ENCODE peak calls at places on chromosomes 12 and 14, in nine cellular contexts. H is esophagus squamous epithelium; Q is neural crest cell; V is COR-L47; N is brain pericyte; G is activated CD8-positive, alpha-beta memory T cell treated with anti-CD3 and anti-CD28 coated beads for 1 hour; D is activated naive CD8-positive, alpha-beta T cell treated with anti-CD3 and anti-CD28 coated beads, Interleukin-2, amount 50 U/mL, for 16 hours; Z is left ventricle myocardium inferior; P is osteocyte. E is an unnamed sample.

GRCh38 chr12:52182456-52182855 is 9.4 kb downstream of the KRT80 start:
- DNase-seq in Z (no peak), V (peak; percentile 64), D (no peak), Q (no peak), G (no peak), N (no peak), P (no peak), H (no peak), E (no peak)

GRCh38 chr12:6684609-6685008 is 4.6 kb downstream of the ZNF384 start:
- DNase-seq in V (peak; percentile 11), Q (peak; percentile 32), Z (no peak), N (no peak), D (peak; percentile 30), P (no peak), G (no peak), H (no peak), E (peak; percentile 60)

GRCh38 chr12:8589679-8590078 is 23.0 kb downstream of the AICDA start:
- DNase-seq in P (no peak), Q (no peak), V (no peak), Z (no peak), H (no peak), G (no peak), N (no peak), D (no peak), E (no peak)

GRCh38 chr12:10362325-10362724 is 27.5 kb downstream of the KLRK1 start:
- DNase-seq in Z (no peak), P (no peak), D (no peak), Q (no peak), G (no peak), V (no peak), H (no peak), N (no peak), E (no peak)

GRCh38 chr12:30900351-30900750 is 26.2 kb upstream of the TSPAN11 start:
- DNase-seq in P (no peak), H (no peak), D (no peak), N (no peak), Z (no peak), G (no peak), V (no peak), Q (no peak), E (no peak)

GRCh38 chr14:65346895-65347294 is 65.6 kb upstream of the FUT8 start:
- DNase-seq in N (no peak), G (no peak), Q (no peak), D (no peak), P (no peak), H (no peak), Z (no peak), V (no peak), E (no peak)

GRCh38 chr12:78870539-78870938 is 6.0 kb downstream of the SYT1 start:
- DNase-seq in H (no peak), N (no peak), P (no peak), Q (no peak), G (no peak), V (no peak), D (no peak), Z (no peak), E (no peak)

GRCh38 chr12:14366211-14366762 is 805 bp downstream of the ATF7IP start:
- DNase-seq in Z (no peak), D (no peak), N (no peak), H (no peak), Q (no peak), V (peak; percentile 0), P (no peak), G (no peak), E (no peak)

GRCh38 chr12:66441905-66442559 is 139.7 kb downstream of the HELB start:
- DNase-seq in G (no peak), H (no peak), P (no peak), V (no peak), D (no peak), Q (no peak), N (no peak), Z (no peak), E (no peak)

GRCh38 chr14:31042300-31042699 is 16.1 kb upstream of the STRN3 start:
- DNase-seq in H (no peak), D (no peak), Q (no peak), G (no peak), P (no peak), Z (no peak), N (no peak), V (no peak), E (no peak)

GRCh38 chr12:53500119-53500775 is 836 bp upstream of the TARBP2 start:
- DNase-seq in Q (no peak), H (no peak), P (no peak), G (no peak), N (no peak), D (no peak), Z (peak; percentile 52), V (no peak), E (no peak)

GRCh38 chr14:76995279-76996035 is 33.1 kb downstream of the IRF2BPL start:
- DNase-seq in N (no peak), V (no peak), P (no peak), Z (no peak), G (no peak), Q (no peak), H (no peak), D (no peak), E (no peak)

GRCh38 chr12:48165089-48166031 is 8.0 kb upstream of the ASB8 start:
- DNase-seq in H (no peak), D (peak; percentile 21), Z (no peak), G (no peak), N (no peak), P (no peak), V (peak; percentile 37), Q (peak; percentile 52), E (no peak)

GRCh38 chr12:4034926-4035325 is 161.7 kb upstream of the PARP11 start:
- DNase-seq in Z (no peak), N (no peak), D (no peak), G (no peak), P (no peak), V (no peak), H (no peak), Q (no peak), E (no peak)